ENCODE peak calls at places on chromosomes 3 and 15, in six cellular contexts. Z is stimulated activated CD8-positive, alpha-beta memory T cell treated with anti-CD3 and anti-CD28 coated beads, Interleukin-15, amount 100 ng/mL, for 4 hours; K is iris pigment epithelial cell; V is AG04449; S is AG04450; C is cardiac muscle cell. F is an unnamed sample.

GRCh38 chr3:12427551-12427950 is 56.7 kb upstream of the TSEN2 start:
- DNase-seq in C (no peak), Z (no peak), V (no peak), K (no peak), S (no peak), F (peak; percentile 28)

GRCh38 chr3:33790091-33790490 is 8.3 kb upstream of the PDCD6IP start:
- DNase-seq in V (no peak), Z (no peak), S (no peak), C (no peak), K (peak; percentile 41), F (no peak)

GRCh38 chr15:70867911-70868467 is 14.0 kb upstream of the LARP6 start:
- DNase-seq in K (peak; percentile 85), C (peak; percentile 94), S (no peak), V (no peak), Z (no peak), F (peak; percentile 90)

GRCh38 chr3:149343951-149344350 is 10.5 kb upstream of the TM4SF18 start:
- DNase-seq in C (no peak), Z (no peak), V (no peak), S (no peak), K (no peak), F (no peak)

GRCh38 chr3:42730706-42731420 is 28.3 kb upstream of the HHATL start:
- DNase-seq in Z (no peak), S (no peak), C (no peak), K (no peak), V (no peak), F (no peak)

GRCh38 chr3:183664913-183665381 is 29.5 kb downstream of the KLHL24 start:
- DNase-seq in S (peak; percentile 78), V (peak; percentile 93), Z (no peak), C (peak; percentile 94), K (peak; percentile 93), F (peak; percentile 88)

GRCh38 chr15:64774556-64775523 is 549 bp downstream of the RBPMS2 start:
- DNase-seq in K (no peak), Z (no peak), C (peak; percentile 16), V (no peak), S (no peak), F (no peak)

GRCh38 chr15:48547305-48547704 is 98.2 kb downstream of the FBN1 start:
- DNase-seq in K (peak; percentile 89), Z (no peak), V (no peak), S (no peak), C (peak; percentile 79), F (peak; percentile 94)

GRCh38 chr3:172654470-172654869 is 56.4 kb downstream of the NCEH1 start:
- DNase-seq in C (no peak), S (no peak), Z (no peak), V (no peak), K (no peak), F (no peak)

GRCh38 chr3:45677045-45677436 is 12.2 kb upstream of the SACM1L start:
- DNase-seq in V (peak; percentile 44), Z (peak; percentile 20), S (no peak), K (peak; percentile 81), C (peak; percentile 77), F (peak; percentile 82)

GRCh38 chr3:100364421-100364820 is 29.9 kb downstream of the NIT2 start:
- DNase-seq in K (no peak), V (no peak), C (no peak), Z (no peak), S (no peak), F (no peak)

GRCh38 chr15:98155356-98155755 is 194.9 kb downstream of the ARRDC4 start:
- DNase-seq in C (no peak), Z (no peak), V (no peak), K (peak; percentile 24), S (no peak), F (peak; percentile 19)

GRCh38 chr3:110821586-110821985 is 250.0 kb upstream of the NECTIN3 start:
- DNase-seq in V (no peak), C (no peak), S (no peak), Z (no peak), K (peak; percentile 14), F (peak; percentile 11)

F was measured in choroid plexus epithelial cell.